ENCODE peak calls at places on chromosomes 5 and 9, in seven cellular contexts. One of them, this sample, is unnamed.

GRCh38 chr5:148855249-148856008 is 29.0 kb downstream of the ADRB2 start:
- DNase-seq in fibroblast of mammary gland: no peak
- DNase-seq in stomach: no peak
- DNase-seq in stimulated activated CD4-positive, alpha-beta T cell treated with anti-CD3 and anti-CD28 coated beads, Interleukin-4, amount 100 ng/mL, for 48 hours: no peak
- DNase-seq in AG09309: no peak
- DNase-seq in DMS153: no peak
- DNase-seq in Karpas-422: no peak
- DNase-seq in this sample: no peak

GRCh38 chr9:135098400-135099105 is 11.1 kb downstream of the OLFM1 start:
- DNase-seq in fibroblast of mammary gland: peak
- DNase-seq in stomach: no peak
- DNase-seq in stimulated activated CD4-positive, alpha-beta T cell treated with anti-CD3 and anti-CD28 coated beads, Interleukin-4, amount 100 ng/mL, for 48 hours: no peak
- DNase-seq in AG09309: no peak
- DNase-seq in DMS153: no peak
- DNase-seq in Karpas-422: peak
- DNase-seq in this sample: peak

GRCh38 chr5:72378636-72379289 is 58.6 kb downstream of the PTCD2 start:
- DNase-seq in fibroblast of mammary gland: peak
- DNase-seq in stomach: no peak
- DNase-seq in stimulated activated CD4-positive, alpha-beta T cell treated with anti-CD3 and anti-CD28 coated beads, Interleukin-4, amount 100 ng/mL, for 48 hours: no peak
- DNase-seq in AG09309: peak
- DNase-seq in DMS153: peak
- DNase-seq in Karpas-422: no peak
- DNase-seq in this sample: peak

GRCh38 chr5:56516034-56516433 is 282.9 kb upstream of the ANKRD55 start:
- DNase-seq in fibroblast of mammary gland: no peak
- DNase-seq in stomach: no peak
- DNase-seq in stimulated activated CD4-positive, alpha-beta T cell treated with anti-CD3 and anti-CD28 coated beads, Interleukin-4, amount 100 ng/mL, for 48 hours: no peak
- DNase-seq in AG09309: no peak
- DNase-seq in DMS153: no peak
- DNase-seq in Karpas-422: no peak
- DNase-seq in this sample: no peak

GRCh38 chr9:6538666-6539071 is 106.9 kb downstream of the GLDC start:
- DNase-seq in fibroblast of mammary gland: peak
- DNase-seq in stomach: no peak
- DNase-seq in stimulated activated CD4-positive, alpha-beta T cell treated with anti-CD3 and anti-CD28 coated beads, Interleukin-4, amount 100 ng/mL, for 48 hours: no peak
- DNase-seq in AG09309: no peak
- DNase-seq in DMS153: no peak
- DNase-seq in Karpas-422: no peak
- DNase-seq in this sample: no peak

GRCh38 chr9:123318961-123319421 is 37.0 kb upstream of the CRB2 start:
- DNase-seq in fibroblast of mammary gland: no peak
- DNase-seq in stomach: peak
- DNase-seq in stimulated activated CD4-positive, alpha-beta T cell treated with anti-CD3 and anti-CD28 coated beads, Interleukin-4, amount 100 ng/mL, for 48 hours: no peak
- DNase-seq in AG09309: no peak
- DNase-seq in DMS153: no peak
- DNase-seq in Karpas-422: no peak
- DNase-seq in this sample: no peak

GRCh38 chr5:93433422-93433821 is 147.6 kb downstream of the NR2F1-AS1 start:
- DNase-seq in fibroblast of mammary gland: peak
- DNase-seq in stomach: no peak
- DNase-seq in stimulated activated CD4-positive, alpha-beta T cell treated with anti-CD3 and anti-CD28 coated beads, Interleukin-4, amount 100 ng/mL, for 48 hours: no peak
- DNase-seq in AG09309: peak
- DNase-seq in DMS153: no peak
- DNase-seq in Karpas-422: no peak
- DNase-seq in this sample: no peak

GRCh38 chr9:116096046-116096445 is 57.5 kb upstream of the PAPPA start:
- DNase-seq in fibroblast of mammary gland: peak
- DNase-seq in stomach: no peak
- DNase-seq in stimulated activated CD4-positive, alpha-beta T cell treated with anti-CD3 and anti-CD28 coated beads, Interleukin-4, amount 100 ng/mL, for 48 hours: no peak
- DNase-seq in AG09309: no peak
- DNase-seq in DMS153: no peak
- DNase-seq in Karpas-422: no peak
- DNase-seq in this sample: no peak

GRCh38 chr5:159697536-159697935 is 218.7 kb upstream of the ADRA1B start:
- DNase-seq in fibroblast of mammary gland: no peak
- DNase-seq in stomach: no peak
- DNase-seq in stimulated activated CD4-positive, alpha-beta T cell treated with anti-CD3 and anti-CD28 coated beads, Interleukin-4, amount 100 ng/mL, for 48 hours: no peak
- DNase-seq in AG09309: no peak
- DNase-seq in DMS153: no peak
- DNase-seq in Karpas-422: no peak
- DNase-seq in this sample: no peak

GRCh38 chr9:134699343-134699740 is 57.7 kb downstream of the COL5A1 start:
- DNase-seq in fibroblast of mammary gland: no peak
- DNase-seq in stomach: no peak
- DNase-seq in stimulated activated CD4-positive, alpha-beta T cell treated with anti-CD3 and anti-CD28 coated beads, Interleukin-4, amount 100 ng/mL, for 48 hours: no peak
- DNase-seq in AG09309: no peak
- DNase-seq in DMS153: no peak
- DNase-seq in Karpas-422: no peak
- DNase-seq in this sample: no peak

GRCh38 chr5:174426388-174426787 is 298.0 kb upstream of the MSX2 start:
- DNase-seq in fibroblast of mammary gland: no peak
- DNase-seq in stomach: no peak
- DNase-seq in stimulated activated CD4-positive, alpha-beta T cell treated with anti-CD3 and anti-CD28 coated beads, Interleukin-4, amount 100 ng/mL, for 48 hours: no peak
- DNase-seq in AG09309: no peak
- DNase-seq in DMS153: no peak
- DNase-seq in Karpas-422: no peak
- DNase-seq in this sample: no peak

GRCh38 chr5:5467737-5468136 is 45.3 kb downstream of the ICE1 start:
- DNase-seq in fibroblast of mammary gland: peak
- DNase-seq in stomach: no peak
- DNase-seq in stimulated activated CD4-positive, alpha-beta T cell treated with anti-CD3 and anti-CD28 coated beads, Interleukin-4, amount 100 ng/mL, for 48 hours: no peak
- DNase-seq in AG09309: no peak
- DNase-seq in DMS153: peak
- DNase-seq in Karpas-422: no peak
- DNase-seq in this sample: no peak

GRCh38 chr9:131387394-131387793 is 6.5 kb upstream of the PRRC2B start:
- DNase-seq in fibroblast of mammary gland: no peak
- DNase-seq in stomach: no peak
- DNase-seq in stimulated activated CD4-positive, alpha-beta T cell treated with anti-CD3 and anti-CD28 coated beads, Interleukin-4, amount 100 ng/mL, for 48 hours: no peak
- DNase-seq in AG09309: no peak
- DNase-seq in DMS153: no peak
- DNase-seq in Karpas-422: no peak
- DNase-seq in this sample: no peak

GRCh38 chr5:176133289-176133870 is 104.8 kb upstream of the SIMC1 start:
- DNase-seq in fibroblast of mammary gland: no peak
- DNase-seq in stomach: peak
- DNase-seq in stimulated activated CD4-positive, alpha-beta T cell treated with anti-CD3 and anti-CD28 coated beads, Interleukin-4, amount 100 ng/mL, for 48 hours: peak
- DNase-seq in AG09309: no peak
- DNase-seq in DMS153: no peak
- DNase-seq in Karpas-422: no peak
- DNase-seq in this sample: peak

GRCh38 chr9:4553951-4554381 is 63.7 kb downstream of the SLC1A1 start:
- DNase-seq in fibroblast of mammary gland: peak
- DNase-seq in stomach: no peak
- DNase-seq in stimulated activated CD4-positive, alpha-beta T cell treated with anti-CD3 and anti-CD28 coated beads, Interleukin-4, amount 100 ng/mL, for 48 hours: no peak
- DNase-seq in AG09309: no peak
- DNase-seq in DMS153: no peak
- DNase-seq in Karpas-422: no peak
- DNase-seq in this sample: no peak

GRCh38 chr9:137461663-137462395 is 2.7 kb upstream of the NSMF start:
- DNase-seq in fibroblast of mammary gland: peak
- DNase-seq in stomach: peak
- DNase-seq in stimulated activated CD4-positive, alpha-beta T cell treated with anti-CD3 and anti-CD28 coated beads, Interleukin-4, amount 100 ng/mL, for 48 hours: peak
- DNase-seq in AG09309: no peak
- DNase-seq in DMS153: no peak
- DNase-seq in Karpas-422: peak
- DNase-seq in this sample: peak

GRCh38 chr5:137148656-137149055 is 350.5 kb downstream of the SPOCK1 start:
- DNase-seq in fibroblast of mammary gland: no peak
- DNase-seq in stomach: no peak
- DNase-seq in stimulated activated CD4-positive, alpha-beta T cell treated with anti-CD3 and anti-CD28 coated beads, Interleukin-4, amount 100 ng/mL, for 48 hours: no peak
- DNase-seq in AG09309: no peak
- DNase-seq in DMS153: no peak
- DNase-seq in Karpas-422: no peak
- DNase-seq in this sample: peak

GRCh38 chr9:6956796-6957355 is 199.1 kb downstream of the KDM4C start:
- DNase-seq in fibroblast of mammary gland: no peak
- DNase-seq in stomach: no peak
- DNase-seq in stimulated activated CD4-positive, alpha-beta T cell treated with anti-CD3 and anti-CD28 coated beads, Interleukin-4, amount 100 ng/mL, for 48 hours: no peak
- DNase-seq in AG09309: no peak
- DNase-seq in DMS153: no peak
- DNase-seq in Karpas-422: no peak
- DNase-seq in this sample: no peak

GRCh38 chr9:33443047-33443446 is 4.3 kb downstream of the AQP3 start:
- DNase-seq in fibroblast of mammary gland: peak
- DNase-seq in stomach: no peak
- DNase-seq in stimulated activated CD4-positive, alpha-beta T cell treated with anti-CD3 and anti-CD28 coated beads, Interleukin-4, amount 100 ng/mL, for 48 hours: no peak
- DNase-seq in AG09309: no peak
- DNase-seq in DMS153: no peak
- DNase-seq in Karpas-422: no peak
- DNase-seq in this sample: no peak